ENCODE peak calls at places on chromosomes 6 and 20, in four cellular contexts. C is tibial nerve, Y is thyroid gland, S is transverse colon. N is an unnamed sample.

GRCh38 chr6:26092443-26092842 is 5.2 kb downstream of the HFE start:
- DNase-seq in C (no peak), Y (no peak), S (no peak), N (no peak)

GRCh38 chr20:16391003-16391402 is 182.2 kb downstream of the KIF16B start:
- DNase-seq in Y (no peak), S (no peak), C (no peak), N (no peak)

GRCh38 chr6:150417899-150418824 is 49.4 kb downstream of the IYD start:
- DNase-seq in Y (peak), S (peak), C (peak), N (peak)

GRCh38 chr6:154414021-154414813 is 57.6 kb upstream of the IPCEF1 start:
- DNase-seq in C (no peak), Y (no peak), S (no peak), N (no peak)

GRCh38 chr6:168450921-168451320 is 9.9 kb downstream of the SMOC2 start:
- DNase-seq in C (no peak), Y (no peak), S (no peak), N (no peak)

GRCh38 chr6:158361961-158362634 is 49.8 kb downstream of the TULP4 start:
- DNase-seq in Y (peak), C (no peak), S (no peak), N (no peak)

GRCh38 chr6:34684919-34685318 is 11.6 kb downstream of the ILRUN start:
- DNase-seq in C (no peak), S (no peak), Y (no peak), N (no peak)

GRCh38 chr6:78611097-78611625 is 256.2 kb upstream of the IRAK1BP1 start:
- DNase-seq in Y (no peak), C (no peak), S (no peak), N (no peak)

GRCh38 chr6:77822265-77822664 is 169.4 kb downstream of the MEI4 start:
- DNase-seq in C (no peak), Y (no peak), S (no peak), N (no peak)

GRCh38 chr6:155224031-155224451 is 39.8 kb upstream of the CLDN20 start:
- DNase-seq in C (no peak), Y (no peak), S (no peak), N (no peak)

DNA sequence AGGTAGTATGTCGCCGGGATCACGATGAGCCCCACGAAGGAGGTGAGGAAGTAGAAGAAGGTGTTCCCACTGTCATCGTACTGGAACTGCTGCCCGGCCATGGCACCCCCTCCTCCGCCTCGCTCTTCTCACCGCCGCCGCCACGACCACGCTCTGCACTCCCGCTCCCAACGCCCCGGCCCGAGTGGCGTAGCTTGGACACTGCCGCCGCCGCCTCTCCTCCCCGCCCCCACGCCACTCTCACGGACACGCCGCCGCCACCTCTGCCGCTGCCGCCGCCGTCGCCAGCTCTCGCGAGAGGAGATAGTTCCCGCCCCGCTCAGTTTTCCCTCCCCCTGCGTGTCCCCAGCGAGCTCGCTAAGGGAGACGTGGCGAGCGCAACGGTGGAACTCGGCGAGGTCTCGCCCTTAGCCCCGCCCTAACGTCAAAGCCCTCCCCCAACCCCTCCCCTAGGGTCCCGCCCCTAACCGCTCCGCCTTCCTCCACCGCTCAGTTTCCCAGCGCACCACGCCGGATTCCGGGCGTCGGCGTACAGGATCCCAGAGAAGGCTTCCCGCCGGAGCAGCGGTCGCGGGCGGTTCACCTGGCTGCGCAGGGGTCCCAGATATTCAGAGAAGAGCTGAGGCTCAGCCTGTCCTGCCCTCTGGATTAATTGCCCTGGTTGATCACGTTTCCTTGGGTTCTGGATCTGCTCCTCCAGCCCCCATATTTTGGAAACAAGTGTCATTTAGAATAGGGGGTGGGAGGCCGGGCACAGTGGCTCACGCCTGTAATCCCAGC is at the start of gene SEC63:
- DNase-seq in Y (peak), S (peak), C (peak), N (peak)
- TF ChIP-seq POLR2A in Y (peak), S (peak), C (peak), N (peak)

DNA sequence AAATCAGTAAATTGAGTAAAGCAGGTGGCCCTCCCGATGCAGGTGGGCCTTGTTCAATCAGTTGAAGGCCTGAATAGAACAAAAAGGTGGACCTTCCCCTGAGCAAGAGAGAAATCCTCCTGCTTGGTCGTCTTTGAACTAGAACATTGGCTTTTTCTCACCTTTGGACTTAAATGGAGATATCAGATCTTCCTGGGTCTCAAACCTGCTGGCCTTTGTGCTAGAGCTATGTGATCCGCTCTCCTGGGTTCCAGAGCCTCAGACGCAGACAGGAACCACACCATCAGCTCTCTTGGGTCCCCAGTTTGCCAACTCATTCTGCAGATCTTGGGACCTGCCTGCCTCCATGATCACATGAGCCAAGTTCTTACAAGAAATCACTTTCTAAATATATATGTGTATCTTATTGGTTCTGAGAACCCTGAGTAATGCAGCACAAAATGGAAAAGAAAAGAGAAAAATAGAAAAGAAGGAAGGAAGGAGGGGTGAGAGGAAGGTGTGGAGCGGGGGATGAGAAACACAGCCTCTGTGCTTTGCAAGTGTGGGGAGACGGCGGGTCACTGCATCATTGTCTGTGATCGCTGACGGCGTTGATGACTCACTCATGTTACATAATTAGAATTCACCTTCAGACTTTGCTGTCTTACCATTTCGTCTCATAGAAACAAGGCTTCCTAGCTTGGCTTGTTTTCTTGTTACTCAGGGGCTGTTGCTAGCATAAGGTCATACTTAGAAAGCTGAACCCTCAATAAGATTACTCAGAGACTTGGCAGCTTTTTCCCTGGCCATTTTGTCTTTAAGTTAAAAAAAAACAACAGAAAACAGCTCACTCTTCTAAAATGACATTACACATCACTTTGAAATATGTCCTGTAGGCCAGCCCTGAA is 85.7 kb upstream of the NEDD9 start:
- DNase-seq in C (peak), S (peak), Y (no peak), N (no peak)
- H3K4me3 ChIP-seq in C (no peak), S (no peak), Y (no peak), N (no peak)

DNA sequence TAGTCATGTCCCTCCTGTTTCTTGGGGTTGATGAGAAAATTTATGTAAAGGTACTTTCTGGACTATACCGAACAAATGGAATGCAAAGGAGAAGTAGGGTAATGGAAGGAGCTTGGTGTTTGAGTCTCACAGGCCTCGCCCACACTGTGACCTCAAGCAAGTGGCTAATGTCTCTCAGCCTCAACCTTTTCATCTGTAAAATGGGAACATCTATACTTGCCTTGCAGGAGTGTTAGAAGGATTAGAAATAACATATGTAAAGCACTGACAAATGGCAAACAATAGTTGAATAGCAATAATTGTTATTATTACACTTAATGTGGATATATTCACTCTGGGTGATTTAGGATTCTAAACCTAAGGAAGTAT is 8.9 kb upstream of the PKIG start:
- DNase-seq in C (no peak), S (no peak), Y (no peak), N (no peak)
- TF ChIP-seq POLR2A in C (no peak), S (no peak), Y (no peak), N (no peak)

GRCh38 chr6:27296106-27296783 is 15.8 kb downstream of the POM121L2 start:
- DNase-seq in S (no peak), C (no peak), Y (no peak), N (no peak)

GRCh38 chr6:27297484-27297856 is 14.6 kb downstream of the POM121L2 start:
- DNase-seq in C (no peak), Y (no peak), S (no peak), N (no peak)

GRCh38 chr6:27294409-27294808 is 17.7 kb downstream of the POM121L2 start:
- DNase-seq in S (no peak), Y (no peak), C (no peak), N (no peak)

GRCh38 chr6:27293436-27294152 is 18.5 kb downstream of the POM121L2 start:
- DNase-seq in Y (no peak), C (no peak), S (no peak), N (no peak)

DNA sequence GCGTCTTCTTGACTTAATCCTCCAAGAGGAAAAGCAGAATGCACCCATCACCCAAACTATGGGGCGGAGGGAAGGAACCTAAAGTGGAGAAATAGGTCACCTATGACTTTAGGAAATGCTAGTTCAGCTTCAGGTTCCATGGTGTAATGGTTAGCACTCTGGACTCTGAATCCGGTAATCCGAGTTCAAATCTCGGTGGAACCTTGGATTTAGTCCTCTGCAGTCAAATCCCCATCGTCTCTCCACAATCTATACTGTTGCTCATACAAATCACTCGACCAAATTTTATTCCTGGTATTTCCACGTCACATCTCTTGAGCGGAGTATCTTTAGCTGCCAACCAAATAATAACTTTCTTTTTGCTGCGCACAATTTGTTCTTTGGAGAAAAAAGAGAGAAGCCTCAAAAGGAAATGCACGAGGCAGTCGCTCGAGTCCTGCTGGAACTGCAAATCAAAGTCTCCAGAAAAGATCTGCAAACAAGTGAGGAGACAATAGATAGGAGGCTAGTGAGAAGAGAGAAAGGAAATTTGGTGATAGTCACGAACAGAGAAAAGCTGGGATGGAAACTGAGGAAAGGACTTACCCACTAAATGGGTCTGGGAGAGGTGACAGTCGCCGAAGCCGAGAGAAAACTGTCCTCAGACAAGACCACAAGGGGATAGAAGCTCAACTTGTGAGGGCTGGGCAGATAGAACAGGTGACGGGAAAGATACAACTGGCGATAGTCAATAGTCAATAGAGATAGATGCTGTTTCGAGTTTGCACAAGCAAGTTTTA is 16.6 kb downstream of the POM121L2 start:
- DNase-seq in Y (no peak), S (no peak), C (no peak), N (no peak)
- H3K4me3 ChIP-seq in Y (no peak), S (no peak), C (no peak), N (peak)

DNA sequence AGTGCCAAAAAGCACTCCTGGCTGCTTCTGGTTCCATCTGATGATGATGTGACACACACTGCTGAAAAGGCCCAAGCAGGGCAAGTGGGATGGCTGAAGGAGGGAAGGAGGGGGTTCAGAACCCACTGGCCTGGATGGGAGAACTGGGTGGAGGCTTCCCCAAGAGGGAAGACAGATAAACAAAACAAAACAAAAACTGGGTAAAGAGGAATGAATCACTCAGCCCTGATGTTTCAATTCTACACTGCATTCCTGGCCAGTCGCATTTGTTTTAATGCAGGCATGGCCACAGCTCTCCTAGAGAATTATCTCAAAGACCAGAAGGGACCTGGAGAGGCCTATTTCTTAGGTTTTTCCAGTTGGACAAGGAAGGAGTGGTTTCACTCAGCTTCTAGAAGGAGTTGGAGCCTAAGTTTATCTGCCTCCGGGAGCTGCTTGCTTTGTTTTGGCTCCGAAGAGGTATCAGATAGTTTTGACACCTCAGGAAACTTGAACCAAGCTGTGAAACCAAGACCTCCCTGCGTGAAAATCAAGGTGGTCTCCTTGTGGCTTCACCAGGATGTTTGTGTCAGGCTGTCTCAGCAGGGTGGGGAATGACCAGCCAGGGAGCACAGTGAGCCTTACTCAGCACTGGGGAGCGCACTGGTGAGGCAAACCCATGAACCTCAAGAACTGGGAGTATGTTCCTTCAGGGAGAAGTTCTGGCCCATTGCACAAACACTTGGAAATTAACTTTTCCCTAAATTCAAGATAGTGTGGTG is 16.1 kb downstream of the TTPAL start:
- DNase-seq in Y (peak), S (peak), C (peak), N (peak)
- TF ChIP-seq POLR2A in Y (no peak), S (no peak), C (no peak), N (no peak)

DNA sequence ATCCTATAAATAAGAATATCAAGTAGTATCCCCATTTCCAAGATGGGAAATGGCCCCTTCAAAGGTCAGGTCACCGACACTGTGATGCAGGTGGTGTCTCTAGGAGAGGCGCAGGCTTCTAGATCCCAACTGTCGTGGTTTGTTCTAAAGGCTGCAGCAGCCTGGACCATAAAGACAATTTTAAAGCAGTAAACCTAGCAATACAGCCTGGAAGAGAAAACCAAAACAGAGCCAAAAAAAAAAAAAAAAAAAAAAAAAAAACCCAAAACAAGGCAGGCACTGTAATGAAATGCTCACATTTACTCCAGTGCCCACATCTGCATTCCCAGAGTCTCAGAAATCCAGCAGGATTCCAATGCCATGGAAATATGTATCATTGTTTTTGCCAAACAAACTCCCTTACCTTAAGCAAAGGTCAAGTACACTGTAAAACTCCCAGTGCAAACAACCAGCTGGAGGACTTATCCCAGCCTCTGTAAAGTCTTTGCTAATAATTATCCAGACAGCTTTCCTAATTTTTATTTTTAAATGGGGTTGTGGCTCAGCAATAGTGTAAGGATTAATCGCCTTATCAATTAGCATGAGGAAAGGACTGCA is 98.2 kb downstream of the PSMG4 start:
- DNase-seq in Y (no peak), S (no peak), C (no peak), N (no peak)
- H3K4me3 ChIP-seq in Y (no peak), S (peak), C (no peak), N (no peak)

GRCh38 chr6:36546958-36547645 is at the start of gene STK38:
- DNase-seq in S (peak), C (peak), Y (peak), N (peak)
- TF ChIP-seq POLR2A in S (peak), C (peak), Y (peak), N (peak)

GRCh38 chr20:41072919-41073318 is 44.3 kb downstream of the TOP1 start:
- DNase-seq in S (no peak), C (no peak), Y (no peak), N (no peak)
- H3K4me3 ChIP-seq in S (no peak), C (no peak), Y (no peak), N (no peak)

GRCh38 chr20:63497138-63497945 is 1.5 kb downstream of the EEF1A2 start:
- DNase-seq in C (no peak), S (no peak), Y (no peak), N (no peak)
- TF ChIP-seq POLR2A in C (no peak), S (no peak), Y (no peak), N (no peak)

DNA sequence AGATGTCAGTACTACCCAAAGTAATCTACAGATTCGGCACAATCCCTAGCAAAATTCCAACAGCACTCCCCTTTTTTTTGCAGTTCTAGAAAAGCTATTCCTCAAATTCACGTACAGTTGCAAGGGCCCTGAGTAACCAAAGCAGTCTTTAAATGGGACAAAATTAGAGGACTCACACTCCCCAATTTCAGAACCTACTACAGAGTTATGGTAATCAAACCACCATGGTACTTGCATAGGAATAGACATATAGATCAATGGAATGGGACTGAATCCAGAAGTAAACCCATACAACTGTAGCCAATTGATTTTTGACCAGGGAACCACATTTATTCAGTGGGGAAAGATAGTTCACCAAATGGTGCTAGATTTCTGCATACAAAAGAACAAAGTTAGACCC is 350.8 kb downstream of the CDKAL1 start:
- DNase-seq in C (no peak), S (no peak), Y (no peak), N (no peak)
- H3K4me3 ChIP-seq in C (no peak), S (no peak), Y (no peak), N (no peak)